ENCODE peak calls at places on chromosomes 5 and 9, in seven cellular contexts. Q, J, Z, M, R, H and N are unnamed samples.

GRCh38 chr9:98536542-98537173 is 172.1 kb downstream of the GABBR2 start:
- DNase-seq in Q (no peak), R (no peak), M (no peak), Z (no peak), H (no peak), J (no peak), N (peak)

GRCh38 chr5:54959673-54960418 is 25.5 kb downstream of the ESM1 start:
- DNase-seq in Q (no peak), R (no peak), J (no peak), M (no peak), Z (peak), H (no peak), N (peak)

GRCh38 chr9:135461936-135462335 is 17.6 kb upstream of the PPP1R26 start:
- DNase-seq in Z (no peak), R (no peak), H (no peak), M (no peak), Q (no peak), J (no peak), N (no peak)

GRCh38 chr9:35907732-35908483 is 1.4 kb upstream of the SPAAR start:
- DNase-seq in J (no peak), Z (peak), H (no peak), M (no peak), R (no peak), Q (peak), N (peak)

GRCh38 chr5:164332349-164333196 is 827.2 kb downstream of the MAT2B start:
- DNase-seq in Q (no peak), M (peak), R (no peak), H (no peak), Z (no peak), J (no peak), N (no peak)

GRCh38 chr5:142293486-142293885 is 31.3 kb downstream of the SPRY4 start:
- DNase-seq in Z (no peak), H (no peak), Q (no peak), M (no peak), J (no peak), R (no peak), N (no peak)

GRCh38 chr5:131081371-131081770 is 83.7 kb downstream of the HINT1 start:
- DNase-seq in Q (no peak), J (no peak), M (no peak), Z (no peak), R (no peak), H (no peak), N (no peak)

GRCh38 chr5:96228449-96228848 is 204.6 kb downstream of the PCSK1 start:
- DNase-seq in H (no peak), M (no peak), R (no peak), Z (peak), Q (peak), J (no peak), N (no peak)

GRCh38 chr5:174300118-174300940 is 254.8 kb downstream of the NSG2 start:
- DNase-seq in J (no peak), Z (no peak), M (no peak), H (no peak), Q (no peak), R (no peak), N (peak)

GRCh38 chr5:54401515-54401914 is 54.0 kb upstream of the HSPB3 start:
- DNase-seq in H (no peak), M (no peak), Q (no peak), R (no peak), J (no peak), Z (no peak), N (no peak)

GRCh38 chr5:17928571-17928970 is 294.3 kb downstream of the TAF11L14 start:
- DNase-seq in J (no peak), R (no peak), M (no peak), Z (no peak), H (no peak), Q (peak), N (no peak)

GRCh38 chr9:136381966-136382513 is 8.6 kb upstream of the CARD9 start:
- DNase-seq in H (no peak), M (no peak), Q (no peak), R (no peak), J (no peak), Z (no peak), N (no peak)

GRCh38 chr5:150497274-150497988 is 10.5 kb upstream of the NDST1 start:
- DNase-seq in H (no peak), J (no peak), R (no peak), Q (peak), Z (peak), M (no peak), N (no peak)

GRCh38 chr5:88831856-88832255 is 51.1 kb downstream of the MEF2C start:
- DNase-seq in Z (no peak), M (no peak), R (no peak), H (no peak), J (no peak), Q (no peak), N (no peak)

GRCh38 chr5:59164041-59164830 is 581.4 kb downstream of the RAB3C start:
- DNase-seq in Q (peak), Z (no peak), M (no peak), J (no peak), R (no peak), H (no peak), N (no peak)

GRCh38 chr5:119355244-119355635 is 579 bp upstream of the TNFAIP8 start:
- DNase-seq in R (peak), J (no peak), H (no peak), M (no peak), Z (no peak), Q (no peak), N (peak)

GRCh38 chr9:114238919-114239879 is 83.7 kb upstream of the ORM1 start:
- DNase-seq in J (no peak), Q (peak), M (no peak), Z (no peak), H (peak), R (no peak), N (peak)